ENCODE peak calls at places on chromosomes 7 and 10, in six cellular contexts. N, S, M, T, X and V are unnamed samples.

GRCh38 chr10:62669351-62669750 is 135.2 kb upstream of the ADO start:
- DNase-seq in N (no peak), S (no peak), M (no peak), T (no peak), X (no peak), V (no peak)

GRCh38 chr10:21022821-21023220 is 125.7 kb upstream of the NEBL start:
- DNase-seq in N (no peak), S (no peak), M (no peak), T (no peak), X (no peak), V (no peak)

GRCh38 chr10:31134303-31134928 is 102.8 kb upstream of the ZNF438 start:
- DNase-seq in N (no peak), S (no peak), M (no peak), T (no peak), X (no peak), V (no peak)

GRCh38 chr10:127115086-127115485 is 81.3 kb downstream of the INSYN2A start:
- DNase-seq in N (no peak), S (no peak), M (no peak), T (no peak), X (no peak), V (no peak)

GRCh38 chr10:64329510-64329909 is 808.3 kb downstream of the REEP3 start:
- DNase-seq in N (no peak), S (no peak), M (no peak), T (no peak), X (no peak), V (no peak)

GRCh38 chr10:67306588-67307205 is 380.9 kb downstream of the LRRTM3 start:
- DNase-seq in N (peak), S (peak), M (no peak), T (no peak), X (no peak), V (no peak)

GRCh38 chr10:20890009-20890408 is 7.1 kb downstream of the NEBL start:
- DNase-seq in N (no peak), S (no peak), M (no peak), T (no peak), X (no peak), V (no peak)

GRCh38 chr10:114131094-114131493 is 42.9 kb downstream of the CCDC186 start:
- DNase-seq in N (no peak), S (peak), M (no peak), T (no peak), X (no peak), V (no peak)

GRCh38 chr10:52043811-52044210 is 270.3 kb upstream of the DKK1 start:
- DNase-seq in N (no peak), S (no peak), M (no peak), T (no peak), X (no peak), V (no peak)

GRCh38 chr10:7340179-7340874 is 70.5 kb downstream of the SFMBT2 start:
- DNase-seq in N (no peak), S (no peak), M (no peak), T (no peak), X (no peak), V (no peak)

GRCh38 chr7:40199076-40199802 is 64.4 kb downstream of the SUGCT start:
- DNase-seq in N (no peak), S (peak), M (no peak), T (no peak), X (no peak), V (no peak)

GRCh38 chr10:24223953-24224352 is 15.0 kb downstream of the KIAA1217 start:
- DNase-seq in N (peak), S (no peak), M (no peak), T (no peak), X (no peak), V (peak)

GRCh38 chr10:98272690-98273453 is 4.9 kb upstream of the LOXL4 start:
- DNase-seq in N (no peak), S (no peak), M (no peak), T (no peak), X (peak), V (no peak)

GRCh38 chr7:107125475-107125874 is 43.3 kb upstream of the HBP1 start:
- DNase-seq in N (no peak), S (no peak), M (no peak), T (no peak), X (no peak), V (no peak)